ENCODE peak calls at places on chromosomes 7 and 10, in six cellular contexts. A, O, T, F, P and Y are unnamed samples.

GRCh38 chr10:103833731-103834365 is 21.5 kb downstream of the SH3PXD2A start:
- DNase-seq in A (peak), T (no peak), F (no peak), O (no peak), P (peak), Y (peak)

GRCh38 chr10:71220689-71221540 is 8.5 kb downstream of the UNC5B start:
- DNase-seq in A (peak), P (no peak), O (no peak), T (no peak), F (no peak), Y (no peak)

GRCh38 chr10:81018898-81019890 is 481.5 kb downstream of the SH2D4B start:
- DNase-seq in A (peak), T (no peak), F (peak), P (no peak), O (peak), Y (peak)

GRCh38 chr10:58157076-58157766 is 110.5 kb downstream of the IPMK start:
- DNase-seq in O (peak), T (no peak), A (no peak), P (no peak), F (peak), Y (no peak)

GRCh38 chr7:131066635-131067034 is 261.0 kb upstream of the MKLN1 start:
- DNase-seq in A (no peak), T (no peak), P (no peak), O (no peak), F (peak), Y (no peak)

GRCh38 chr10:11050301-11051000 is 32.8 kb downstream of the CELF2 start:
- DNase-seq in T (no peak), P (no peak), A (no peak), F (no peak), O (no peak), Y (no peak)

GRCh38 chr7:14340415-14341079 is 351.1 kb upstream of the ETV1 start:
- DNase-seq in O (no peak), A (no peak), F (no peak), P (no peak), T (no peak), Y (no peak)

GRCh38 chr10:49512121-49512809 is 26.7 kb downstream of the ERCC6 start:
- DNase-seq in P (no peak), O (peak), A (no peak), F (no peak), T (no peak), Y (no peak)

GRCh38 chr10:80410122-80410521 is 1.8 kb downstream of the PRXL2A start:
- DNase-seq in T (no peak), O (no peak), F (no peak), P (no peak), A (no peak), Y (no peak)

GRCh38 chr10:92592761-92593552 is at the start of gene KIF11:
- DNase-seq in A (peak), P (peak), F (peak), O (peak), T (peak), Y (peak)

GRCh38 chr10:46285966-46286620 is 704 bp upstream of the ANTXRL start:
- DNase-seq in T (no peak), F (no peak), P (no peak), A (no peak), O (no peak), Y (no peak)

GRCh38 chr7:34497153-34497777 is 160.8 kb upstream of the NPSR1 start:
- DNase-seq in F (no peak), A (no peak), P (no peak), O (no peak), T (no peak), Y (no peak)

GRCh38 chr10:114100848-114101741 is 57.4 kb downstream of the ADRB1 start:
- DNase-seq in P (peak), A (no peak), O (peak), F (peak), T (no peak), Y (peak)

GRCh38 chr7:84248267-84248666 is 53.7 kb upstream of the SEMA3A start:
- DNase-seq in P (no peak), A (no peak), T (no peak), F (no peak), O (no peak), Y (no peak)

GRCh38 chr7:140506788-140507464 is 27.6 kb upstream of the MKRN1 start:
- DNase-seq in A (no peak), T (no peak), O (peak), F (peak), P (peak), Y (peak)

GRCh38 chr10:49534670-49535381 is 4.1 kb downstream of the ERCC6 start:
- DNase-seq in F (peak), P (no peak), A (no peak), T (no peak), O (peak), Y (no peak)

GRCh38 chr10:89134963-89135362 is 72.2 kb downstream of the CH25H start:
- DNase-seq in P (no peak), T (no peak), F (no peak), A (peak), O (no peak), Y (no peak)

GRCh38 chr10:38146579-38147333 is 52.6 kb downstream of the ZNF37A start:
- DNase-seq in F (no peak), O (no peak), P (no peak), A (peak), T (no peak), Y (no peak)

GRCh38 chr7:19175241-19175640 is 30.0 kb upstream of the FERD3L start:
- DNase-seq in O (no peak), T (no peak), A (no peak), P (no peak), F (no peak), Y (no peak)

GRCh38 chr10:101837753-101838152 is 5.8 kb downstream of the KCNIP2 start:
- DNase-seq in P (no peak), O (no peak), F (no peak), A (no peak), T (no peak), Y (no peak)

GRCh38 chr10:116699049-116699782 is 43.1 kb downstream of the HSPA12A start:
- DNase-seq in T (no peak), O (no peak), P (no peak), F (no peak), A (peak), Y (no peak)

GRCh38 chr7:46811529-46811928 is 770.4 kb downstream of the TNS3 start:
- DNase-seq in A (no peak), P (peak), O (peak), T (no peak), F (peak), Y (peak)

GRCh38 chr7:13742126-13742525 is 247.3 kb downstream of the ETV1 start:
- DNase-seq in T (no peak), F (peak), O (peak), A (no peak), P (no peak), Y (no peak)

GRCh38 chr10:22997102-22997501 is 69.2 kb downstream of the ARMC3 start:
- DNase-seq in O (no peak), A (peak), P (no peak), T (no peak), F (no peak), Y (no peak)

GRCh38 chr7:132019718-132020117 is 463.3 kb upstream of the PODXL start:
- DNase-seq in A (no peak), T (no peak), P (no peak), F (no peak), O (no peak), Y (no peak)